ENCODE peak calls at places on chromosomes 1 and 21, in four cellular contexts. C is foreskin fibroblast, Y is GM03348, F is fibroblast of the conjunctiva. Z is an unnamed sample.
A peak's percentile ranks its signal among the peaks of the same experiment; 100 is the strongest.

GRCh38 chr1:155729031-155729898 is 40.4 kb downstream of the DAP3 start:
- DNase-seq in C (peak; percentile 77), Y (peak; percentile 56), F (peak; percentile 51), Z (peak; percentile 75)

GRCh38 chr1:905811-906531 is 17.8 kb upstream of the SAMD11 start:
- DNase-seq in C (no peak), Y (no peak), F (no peak), Z (no peak)

GRCh38 chr1:7384121-7384520 is 387.0 kb upstream of the VAMP3 start:
- DNase-seq in Y (no peak), C (no peak), F (no peak), Z (no peak)

GRCh38 chr1:11643782-11644181 is 10.4 kb downstream of the FBXO2 start:
- DNase-seq in Y (no peak), F (no peak), C (no peak), Z (no peak)

GRCh38 chr21:25506887-25507286 is 100.4 kb downstream of the MRPL39 start:
- DNase-seq in Y (peak; percentile 40), F (peak; percentile 65), C (peak; percentile 84), Z (no peak)

GRCh38 chr1:1399870-1400575 is 888 bp upstream of the CCNL2 start:
- DNase-seq in C (peak; percentile 56), F (no peak), Y (peak; percentile 26), Z (no peak)

GRCh38 chr1:224616761-224617409 is 768 bp downstream of the CNIH3 start:
- DNase-seq in C (peak; percentile 41), Y (peak; percentile 35), F (no peak), Z (no peak)

GRCh38 chr1:1014896-1015681 is 1.8 kb downstream of the ISG15 start:
- DNase-seq in Y (no peak), F (no peak), C (peak; percentile 33), Z (no peak)

GRCh38 chr1:4128616-4129015 is 228.5 kb upstream of the C1orf174 start:
- DNase-seq in F (no peak), Y (no peak), C (no peak), Z (no peak)

GRCh38 chr1:245129811-245130210 is 25.0 kb upstream of the KIF26B start:
- DNase-seq in Y (no peak), F (no peak), C (no peak), Z (peak; percentile 63)

GRCh38 chr1:33337994-33338494 is 17.1 kb upstream of the A3GALT2 start:
- DNase-seq in F (no peak), C (peak; percentile 66), Y (no peak), Z (no peak)

GRCh38 chr1:109877320-109877771 is 33.3 kb upstream of the CSF1 start:
- DNase-seq in C (peak; percentile 96), Y (peak; percentile 90), F (peak; percentile 82), Z (peak; percentile 70)

GRCh38 chr1:111463029-111463683 is 10.6 kb upstream of the C1orf162 start:
- DNase-seq in C (peak; percentile 52), F (no peak), Y (peak; percentile 12), Z (no peak)

GRCh38 chr1:168913711-168914463 is 184.9 kb upstream of the DPT start:
- DNase-seq in F (no peak), C (no peak), Y (no peak), Z (no peak)

GRCh38 chr1:235423214-235423652 is 56.0 kb downstream of the TBCE start:
- DNase-seq in F (no peak), C (no peak), Y (no peak), Z (no peak)

GRCh38 chr1:119291611-119292206 is 76.9 kb upstream of the HAO2 start:
- DNase-seq in F (no peak), C (no peak), Y (peak; percentile 20), Z (no peak)

GRCh38 chr1:157043685-157044084 is 1.9 kb downstream of the ARHGEF11 start:
- DNase-seq in C (peak; percentile 13), F (no peak), Y (no peak), Z (no peak)

GRCh38 chr1:109732390-109732763 is 8.5 kb downstream of the GSTM3 start:
- DNase-seq in Y (no peak), F (no peak), C (peak; percentile 8), Z (no peak)

GRCh38 chr1:42747125-42747524 is 7.1 kb upstream of the CLDN19 start:
- DNase-seq in C (peak; percentile 54), Y (peak; percentile 47), F (no peak), Z (peak; percentile 30)

GRCh38 chr1:52364235-52364839 is 1.7 kb downstream of the CC2D1B start:
- DNase-seq in F (no peak), Y (no peak), C (no peak), Z (no peak)

GRCh38 chr1:65687435-65688214 is 105.1 kb upstream of the PDE4B start:
- DNase-seq in Y (peak; percentile 79), C (peak; percentile 89), F (peak; percentile 57), Z (peak; percentile 84)

GRCh38 chr1:189021577-189021976 is 1456.1 kb downstream of the BRINP3 start:
- DNase-seq in Y (no peak), C (no peak), F (no peak), Z (no peak)

GRCh38 chr1:68346192-68346808 is 103.5 kb downstream of the RPE65 start:
- DNase-seq in F (no peak), Y (peak; percentile 51), C (peak; percentile 68), Z (peak; percentile 36)

GRCh38 chr21:36388835-36389234 is 3.6 kb downstream of the CHAF1B start:
- DNase-seq in F (no peak), Y (peak; percentile 20), C (peak; percentile 35), Z (no peak)

GRCh38 chr1:51567653-51568052 is 48.6 kb upstream of the EPS15 start:
- DNase-seq in Y (peak; percentile 75), C (peak; percentile 94), F (peak; percentile 26), Z (no peak)

GRCh38 chr1:237007147-237007881 is 3.1 kb upstream of the MT1HL1 start:
- DNase-seq in F (no peak), Y (no peak), C (no peak), Z (no peak)

GRCh38 chr1:17550684-17551584 is 11.4 kb downstream of the ARHGEF10L start:
- DNase-seq in C (no peak), Y (no peak), F (no peak), Z (no peak)

GRCh38 chr1:25590096-25590824 is 26.3 kb upstream of the MAN1C1 start:
- DNase-seq in Y (peak; percentile 49), F (no peak), C (no peak), Z (no peak)

GRCh38 chr1:114511048-114511785 is at the start of gene TRIM33:
- DNase-seq in C (peak; percentile 99), F (peak; percentile 85), Y (peak; percentile 97), Z (peak; percentile 87)

GRCh38 chr1:26049531-26050254 is 3.8 kb upstream of the SLC30A2 start:
- DNase-seq in Y (no peak), C (peak; percentile 23), F (no peak), Z (no peak)